ENCODE peak calls at places on chromosome 17, in five cellular contexts. X is body of pancreas, U is left lung, K is ovary, A is heart left ventricle. Q is an unnamed sample. For H3K27me3, the result is how much of the 10 kb centered on the place peaks cover.

GRCh38 chr17:70037498-70037897 is 37.5 kb upstream of the KCNJ16 start:
- DNase-seq in X (no peak), U (no peak), K (no peak), A (no peak), Q (no peak)

GRCh38 chr17:1275962-1276736 is 3.3 kb upstream of the TRARG1 start:
- DNase-seq in X (peak), U (peak), K (peak), A (peak), Q (peak)

GRCh38 chr17:37429442-37429841 is 22.8 kb downstream of the TADA2A start:
- DNase-seq in X (no peak), U (no peak), K (no peak), A (no peak), Q (no peak)

GRCh38 chr17:51397361-51398127 is 137.2 kb downstream of the UTP18 start:
- DNase-seq in X (no peak), U (no peak), K (no peak), A (no peak), Q (no peak)

GRCh38 chr17:77471984-77472836 is 331.4 kb downstream of the SEC14L1 start:
- DNase-seq in X (peak), U (peak), K (peak), A (no peak), Q (no peak)

GRCh38 chr17:82059272-82060000 is 6.2 kb downstream of the DUS1L start:
- DNase-seq in X (no peak), U (peak), K (no peak), A (no peak), Q (peak)

GRCh38 chr17:7851438-7852261 is 3.2 kb upstream of the TMEM88 start:
- DNase-seq in X (peak), U (peak), K (peak), A (peak), Q (peak)

GRCh38 chr17:57948555-57949420 is 6.4 kb downstream of the CUEDC1 start:
- DNase-seq in X (peak), U (no peak), K (no peak), A (no peak), Q (no peak)

DNA sequence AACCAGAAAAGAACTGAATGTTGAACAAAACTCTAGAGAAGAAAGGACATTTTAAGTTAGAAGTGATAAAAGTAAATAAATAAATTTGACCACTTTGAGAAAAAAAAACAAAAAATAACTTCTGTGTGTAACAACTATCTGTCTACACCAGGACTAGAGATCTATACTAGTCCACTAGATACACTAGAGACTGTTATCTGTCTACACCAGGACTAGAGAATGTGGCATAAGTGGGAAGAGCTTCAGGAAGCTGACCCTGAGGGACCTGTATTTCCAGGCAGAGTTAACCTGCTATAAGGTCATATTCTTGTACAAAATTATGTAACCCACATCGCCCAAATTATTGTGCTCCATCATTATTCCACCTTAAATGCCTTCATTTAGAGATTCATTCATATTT is 160.8 kb downstream of the SKAP1 start:
- DNase-seq in X (no peak), U (no peak), K (no peak), A (no peak), Q (no peak)
- H3K27me3 ChIP-seq in X (under half), U (under half), K (under half), A (under half), Q (under half)

GRCh38 chr17:17809527-17810373 is 27.0 kb downstream of the SREBF1 start:
- DNase-seq in X (no peak), U (peak), K (peak), A (no peak), Q (no peak)
- H3K4me3 ChIP-seq in X (no peak), U (no peak), K (peak), A (peak), Q (no peak)

DNA sequence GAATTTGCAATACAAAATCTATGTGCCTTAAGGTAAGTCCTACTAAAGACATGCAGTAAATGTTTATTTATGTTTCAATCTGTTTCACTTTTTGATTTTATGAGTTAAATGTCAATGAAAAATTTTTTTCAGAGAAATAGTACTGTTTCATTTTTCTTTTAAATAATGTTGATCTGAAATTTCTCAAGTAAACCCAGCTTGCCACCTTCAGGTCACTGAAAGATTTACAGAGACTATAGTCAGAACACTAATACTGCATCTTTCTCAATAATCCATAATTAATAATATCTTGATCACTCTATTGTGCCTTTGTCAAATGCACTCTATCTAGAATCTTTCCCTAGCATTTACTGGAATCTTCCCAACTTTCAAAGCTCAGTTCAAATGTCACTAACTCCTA is 6.5 kb upstream of the DHX40 start:
- DNase-seq in X (no peak), U (no peak), K (no peak), A (no peak), Q (no peak)
- TF ChIP-seq CTCF in X (peak), U (no peak), K (no peak), A (peak), Q (peak)

DNA sequence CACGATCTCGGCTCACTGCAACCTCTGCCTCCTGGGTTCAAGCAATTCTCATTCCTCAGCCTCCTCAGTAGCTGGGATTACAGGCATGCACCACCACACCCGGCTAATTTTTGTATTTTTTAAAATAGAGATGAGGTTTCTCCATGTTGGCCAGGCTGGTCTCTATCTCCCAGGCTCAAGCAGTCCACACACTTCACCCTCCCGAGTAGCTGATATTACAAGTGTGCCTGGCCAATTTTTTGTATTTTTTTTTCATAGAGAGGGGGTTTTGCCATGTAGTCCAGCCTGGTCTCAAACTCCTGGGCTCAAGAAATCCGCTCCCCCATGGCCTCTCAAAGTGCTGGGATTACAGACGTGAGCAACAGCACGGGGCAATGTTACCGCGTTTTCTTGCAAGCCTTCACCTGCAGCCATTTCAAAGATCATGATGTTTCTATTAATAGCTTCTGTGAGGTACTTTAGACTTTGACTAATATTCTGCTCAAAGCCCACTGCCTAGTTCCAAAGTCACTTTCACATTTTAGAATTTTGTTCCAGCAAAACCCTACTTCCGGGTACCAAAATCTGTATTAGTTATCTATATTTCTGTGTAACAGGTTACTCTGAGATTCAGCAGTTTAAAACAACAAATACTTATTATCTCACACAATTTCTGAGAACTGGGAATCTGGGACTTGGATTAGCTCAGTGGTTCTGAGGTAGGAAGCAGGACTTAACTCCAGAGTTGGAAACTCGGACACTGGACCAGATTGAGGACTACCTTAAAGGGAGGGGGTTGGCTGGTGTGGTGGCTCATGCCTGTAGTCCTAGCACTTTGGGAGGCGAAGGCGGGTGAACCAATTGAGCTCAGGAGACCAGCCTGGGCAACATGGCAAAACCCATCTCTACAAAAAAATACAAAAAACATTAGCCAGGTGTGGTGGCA is 12.0 kb upstream of the MED13 start:
- DNase-seq in X (no peak), U (no peak), K (no peak), A (no peak), Q (no peak)
- H3K27me3 ChIP-seq in X (under half), U (under half), K (under half), A (under half), Q (under half)

GRCh38 chr17:4945944-4946280 is 2.4 kb downstream of the PFN1 start:
- DNase-seq in X (no peak), U (no peak), K (no peak), A (no peak), Q (no peak)
- H3K4me3 ChIP-seq in X (no peak), U (no peak), K (no peak), A (peak), Q (peak)